ENCODE peak calls at places on chromosomes 7 and 10, in ten cellular contexts. X is ovary, Z is PC-3, P is breast epithelium, F is left lung, B is right cardiac atrium, W is body of pancreas, T is cardiac muscle cell, Q is gastrocnemius medialis, I is uterus. E is an unnamed sample. For H3K4me1, the result is how much of the 10 kb centered on the place peaks cover.

GRCh38 chr7:46029111-46029704 is 108.1 kb upstream of the IGFBP3 start:
- DNase-seq in X (no peak), Z (no peak), P (no peak), F (no peak), B (no peak), W (no peak), T (no peak), Q (no peak), I (no peak), E (no peak)

GRCh38 chr10:69413221-69413865 is 3.4 kb downstream of the TACR2 start:
- DNase-seq in X (peak), Z (peak), P (peak), F (peak), B (peak), W (peak), T (peak), Q (peak), I (peak), E (peak)

GRCh38 chr7:150993511-150993910 is 2.7 kb downstream of the NOS3 start:
- DNase-seq in X (no peak), Z (no peak), P (no peak), F (no peak), B (peak), W (no peak), T (no peak), Q (no peak), I (peak), E (no peak)

GRCh38 chr10:64112697-64113367 is 591.6 kb downstream of the REEP3 start:
- DNase-seq in X (no peak), Z (no peak), P (no peak), F (no peak), B (no peak), W (no peak), T (no peak), Q (no peak), I (no peak), E (no peak)

GRCh38 chr7:30521532-30521931 is 16.9 kb upstream of the GGCT start:
- DNase-seq in X (no peak), Z (no peak), P (no peak), F (peak), B (peak), W (peak), T (peak), Q (peak), I (peak), E (peak)

GRCh38 chr10:60456053-60456452 is 66.4 kb upstream of the ANK3 start:
- DNase-seq in X (no peak), Z (peak), P (no peak), F (no peak), B (no peak), W (no peak), T (no peak), Q (no peak), I (no peak), E (no peak)

GRCh38 chr10:71131508-71132088 is 80.8 kb upstream of the UNC5B start:
- DNase-seq in X (no peak), Z (no peak), P (no peak), F (no peak), B (no peak), W (no peak), T (no peak), Q (no peak), I (no peak), E (no peak)

GRCh38 chr10:123136806-123137642 is 1.3 kb downstream of the HMX3 start:
- DNase-seq in X (no peak), Z (no peak), P (no peak), F (no peak), B (no peak), W (no peak), T (no peak), Q (no peak), I (no peak), E (no peak)

DNA sequence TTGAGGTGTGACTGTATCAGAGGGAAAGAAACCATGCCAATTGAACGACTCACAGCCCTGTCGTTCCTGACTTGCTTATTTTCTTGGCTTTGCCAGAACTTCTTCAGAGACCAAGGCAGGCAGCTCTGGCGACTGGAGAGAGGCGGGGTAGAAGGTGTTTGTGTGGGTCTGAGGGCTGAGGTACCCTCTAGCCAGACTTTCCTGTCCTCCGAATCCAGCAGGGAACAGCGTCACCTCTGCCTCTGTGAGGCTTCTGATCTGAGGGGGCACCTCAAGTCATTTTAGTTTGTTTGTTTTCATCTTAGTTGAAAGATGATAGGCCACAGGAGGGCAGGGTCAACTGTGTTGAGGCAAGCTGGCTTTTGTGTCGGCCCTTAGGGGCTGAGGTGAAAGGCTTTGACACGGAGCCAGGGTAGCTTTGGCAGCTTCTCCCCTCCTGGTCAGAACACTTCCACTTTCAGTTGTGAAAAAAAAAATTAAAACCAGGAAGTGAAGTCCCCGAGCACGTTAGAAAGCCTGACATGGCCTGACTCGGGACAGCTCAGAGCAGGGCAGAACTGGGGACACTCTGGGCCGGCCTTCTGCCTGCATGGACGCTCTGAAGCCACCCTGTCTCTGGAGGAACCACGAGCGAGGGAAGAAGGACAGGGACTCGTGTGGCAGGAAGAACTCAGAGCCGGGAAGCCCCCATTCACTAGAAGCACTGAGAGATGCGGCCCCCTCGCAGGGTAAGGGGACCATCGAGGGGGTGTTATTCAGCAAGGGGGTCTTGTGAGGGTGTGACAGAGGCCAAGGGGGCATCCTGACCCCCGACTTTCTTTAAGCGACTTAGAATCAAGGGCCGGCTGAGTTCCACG is 2.0 kb downstream of the ACSL5 start:
- DNase-seq in X (peak), Z (peak), P (peak), F (peak), B (peak), W (peak), T (peak), Q (peak), I (peak), E (peak)
- H3K4me1 ChIP-seq in X (under half), Z (under half), P (under half), F (half or more), B (under half), W (under half), T (under half), Q (under half), I (under half), E (under half)

DNA sequence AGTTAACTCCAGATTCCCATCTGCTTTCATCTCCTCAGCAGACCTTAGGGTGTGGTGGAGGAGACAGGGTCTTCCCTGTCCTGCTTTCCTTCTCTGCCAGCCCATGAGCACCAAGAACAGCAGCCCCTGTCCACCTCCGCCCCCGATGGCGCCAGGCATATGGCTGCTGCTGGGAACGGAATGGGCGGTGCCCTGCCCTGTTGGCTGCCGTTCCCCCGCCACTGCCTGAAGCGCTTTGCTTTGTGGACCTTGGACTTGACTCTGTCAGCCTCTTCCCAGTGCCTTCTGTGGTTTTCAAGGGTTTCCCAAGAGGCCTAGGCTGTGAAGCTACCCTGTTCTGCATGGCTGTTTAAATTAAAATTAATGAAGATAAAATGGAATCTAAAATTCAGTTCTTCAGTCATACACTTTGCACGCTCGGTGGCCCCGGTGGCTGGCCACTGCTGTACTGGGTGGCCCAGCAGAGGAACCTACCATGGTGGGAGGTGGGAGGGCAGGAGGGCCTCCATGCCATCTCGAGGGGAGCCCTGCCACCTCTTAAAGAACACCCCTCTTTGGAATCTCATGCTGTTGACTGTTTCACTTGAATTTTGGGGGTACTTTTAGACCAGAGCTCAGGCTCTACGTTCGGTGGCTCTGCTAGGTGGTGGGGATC is 78.7 kb downstream of the NKX6-2 start:
- DNase-seq in X (peak), Z (no peak), P (no peak), F (no peak), B (no peak), W (peak), T (no peak), Q (no peak), I (no peak), E (peak)
- H3K4me1 ChIP-seq in X (under half), Z (under half), P (under half), F (under half), B (under half), W (under half), T (under half), Q (under half), I (under half), E (under half)

GRCh38 chr10:128045833-128046120 is 80.4 kb downstream of the MKI67 start:
- DNase-seq in X (peak), Z (no peak), P (no peak), F (peak), B (no peak), W (no peak), T (no peak), Q (no peak), I (no peak), E (no peak)
- H3K4me1 ChIP-seq in X (under half), Z (under half), P (under half), F (under half), B (under half), W (under half), T (under half), Q (under half), I (under half), E (under half)

GRCh38 chr7:36188266-36188665 is 35.2 kb downstream of the EEPD1 start:
- DNase-seq in X (no peak), Z (no peak), P (no peak), F (no peak), B (no peak), W (no peak), T (no peak), Q (no peak), I (no peak), E (no peak)

GRCh38 chr7:36190447-36191291 is 37.6 kb downstream of the EEPD1 start:
- DNase-seq in X (no peak), Z (no peak), P (no peak), F (peak), B (no peak), W (no peak), T (no peak), Q (no peak), I (no peak), E (no peak)

GRCh38 chr7:36191292-36191920 is 38.4 kb downstream of the EEPD1 start:
- DNase-seq in X (peak), Z (no peak), P (no peak), F (no peak), B (no peak), W (no peak), T (no peak), Q (no peak), I (peak), E (no peak)

GRCh38 chr7:36186841-36187240 is 33.8 kb downstream of the EEPD1 start:
- DNase-seq in X (no peak), Z (no peak), P (no peak), F (no peak), B (no peak), W (no peak), T (no peak), Q (no peak), I (no peak), E (no peak)

DNA sequence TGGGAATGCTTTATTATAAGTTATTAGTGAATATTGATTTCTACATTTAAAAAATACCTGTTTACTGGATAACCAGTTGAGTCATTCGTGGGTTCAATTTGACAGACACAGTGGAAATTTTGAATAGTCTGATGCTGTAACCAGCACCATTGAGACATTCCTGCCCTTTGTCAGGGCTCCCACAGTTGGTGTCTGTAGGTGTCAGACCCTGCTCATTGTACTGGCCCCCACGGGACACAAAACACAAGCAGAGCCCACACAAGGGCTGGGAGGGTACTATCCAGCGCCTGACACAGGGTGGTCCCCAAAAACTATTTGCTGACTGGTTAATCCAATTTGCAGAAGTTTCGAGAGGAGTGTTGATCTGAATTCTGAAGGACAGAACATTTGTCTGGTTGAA is 35.9 kb downstream of the EEPD1 start:
- DNase-seq in X (no peak), Z (no peak), P (no peak), F (no peak), B (no peak), W (no peak), T (no peak), Q (no peak), I (no peak), E (no peak)
- H3K4me1 ChIP-seq in X (under half), Z (under half), P (under half), F (half or more), B (under half), W (under half), T (under half), Q (half or more), I (under half), E (under half)

GRCh38 chr7:128152721-128153120 is 88.4 kb upstream of the LEP start:
- DNase-seq in X (no peak), Z (no peak), P (no peak), F (no peak), B (no peak), W (no peak), T (no peak), Q (no peak), I (no peak), E (no peak)

GRCh38 chr7:128154519-128154918 is 86.6 kb upstream of the LEP start:
- DNase-seq in X (no peak), Z (no peak), P (no peak), F (no peak), B (no peak), W (no peak), T (no peak), Q (no peak), I (no peak), E (no peak)

GRCh38 chr7:128150223-128150622 is 90.9 kb upstream of the LEP start:
- DNase-seq in X (no peak), Z (no peak), P (no peak), F (no peak), B (no peak), W (no peak), T (no peak), Q (no peak), I (no peak), E (no peak)

GRCh38 chr7:128153436-128153835 is 87.6 kb upstream of the LEP start:
- DNase-seq in X (no peak), Z (no peak), P (no peak), F (no peak), B (no peak), W (no peak), T (no peak), Q (no peak), I (no peak), E (no peak)

DNA sequence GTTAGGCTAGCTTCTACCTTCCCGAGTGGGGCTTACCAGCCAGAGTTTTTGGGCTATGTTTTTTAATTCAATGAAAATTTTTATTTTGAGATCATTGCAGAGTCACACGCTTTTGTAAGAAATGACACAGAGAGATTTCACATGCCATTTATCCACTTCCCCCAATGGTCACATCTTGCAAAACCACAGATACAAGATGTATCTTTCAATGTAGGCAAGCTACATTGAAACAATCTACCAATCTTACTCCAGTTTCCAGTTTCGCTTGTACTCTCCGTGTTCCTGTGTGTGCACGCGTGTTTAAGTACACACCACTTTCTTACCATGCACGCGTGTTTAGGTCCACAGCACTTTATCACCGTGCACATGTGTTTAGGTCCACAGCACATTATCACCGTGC is 89.4 kb upstream of the LEP start:
- DNase-seq in X (no peak), Z (no peak), P (no peak), F (no peak), B (no peak), W (no peak), T (no peak), Q (no peak), I (no peak), E (no peak)
- H3K4me1 ChIP-seq in X (under half), Z (under half), P (under half), F (under half), B (under half), W (under half), T (under half), Q (under half), I (under half), E (under half)

GRCh38 chr10:105644559-105644958 is 1003.5 kb downstream of the SORCS3 start:
- DNase-seq in X (no peak), Z (no peak), P (no peak), F (no peak), B (no peak), W (peak), T (no peak), Q (no peak), I (no peak), E (no peak)
- H3K4me1 ChIP-seq in X (under half), Z (under half), P (under half), F (under half), B (under half), W (under half), T (under half), Q (under half), I (under half), E (under half)

GRCh38 chr7:144907577-144907976 is 71.7 kb upstream of the TPK1 start:
- DNase-seq in X (no peak), Z (no peak), P (no peak), F (no peak), B (no peak), W (no peak), T (no peak), Q (no peak), I (no peak), E (no peak)
- H3K4me1 ChIP-seq in X (under half), Z (under half), P (under half), F (under half), B (under half), W (under half), T (under half), Q (under half), I (under half), E (under half)

GRCh38 chr7:44629825-44630580 is 23.6 kb downstream of the OGDH start:
- DNase-seq in X (no peak), Z (no peak), P (no peak), F (no peak), B (no peak), W (no peak), T (no peak), Q (no peak), I (no peak), E (no peak)
- H3K4me1 ChIP-seq in X (under half), Z (under half), P (under half), F (half or more), B (under half), W (under half), T (under half), Q (half or more), I (under half), E (under half)